ENCODE peak calls at places on chromosome 4, in seven cellular contexts. V is mesendoderm, T is H9, Z is H1, M is neuronal stem cell, F is mesenchymal stem cell, W is trophoblast cell. Y is an unnamed sample.

GRCh38 chr4:26219206-26219605 is 101.6 kb upstream of the RBPJ start:
- DNase-seq in T (no peak), W (peak; percentile 89), V (no peak), F (no peak), Z (no peak), M (no peak), Y (no peak)

GRCh38 chr4:112765317-112765989 is 128.5 kb downstream of the LARP7 start:
- DNase-seq in T (no peak), M (peak; percentile 32), W (peak; percentile 56), Z (no peak), V (peak; percentile 91), F (peak; percentile 49), Y (peak; percentile 18)

GRCh38 chr4:107838138-107838618 is 13.4 kb downstream of the SGMS2 start:
- DNase-seq in W (peak; percentile 29), V (no peak), M (no peak), F (no peak), Z (no peak), T (no peak), Y (peak; percentile 25)

GRCh38 chr4:127140306-127140705 is 492.5 kb upstream of the INTU start:
- DNase-seq in V (no peak), F (peak; percentile 55), W (no peak), Z (no peak), M (no peak), T (no peak), Y (peak; percentile 60)

GRCh38 chr4:81723927-81724587 is 252.3 kb upstream of the RASGEF1B start:
- DNase-seq in W (peak; percentile 24), Z (no peak), T (no peak), V (no peak), M (no peak), F (no peak), Y (no peak)

GRCh38 chr4:138835833-138836521 is 179.6 kb upstream of the NOCT start:
- DNase-seq in Z (no peak), W (peak; percentile 30), V (no peak), M (no peak), F (no peak), T (no peak), Y (peak; percentile 13)

GRCh38 chr4:12881945-12882589 is 602.1 kb downstream of the RAB28 start:
- DNase-seq in Z (no peak), V (no peak), T (no peak), W (no peak), F (no peak), M (no peak), Y (no peak)

GRCh38 chr4:174037049-174037448 is 246.4 kb downstream of the FBXO8 start:
- DNase-seq in Z (no peak), T (no peak), V (no peak), F (no peak), W (no peak), M (no peak), Y (no peak)

GRCh38 chr4:175440776-175441175 is 371.3 kb downstream of the GPM6A start:
- DNase-seq in T (no peak), M (no peak), W (peak; percentile 46), Z (no peak), V (no peak), F (no peak), Y (no peak)

GRCh38 chr4:6999172-7000086 is 43.7 kb upstream of the TADA2B start:
- DNase-seq in M (no peak), T (no peak), Z (no peak), F (no peak), V (peak; percentile 56), W (peak; percentile 67), Y (no peak)

GRCh38 chr4:31411606-31412005 is 691.4 kb downstream of the PCDH7 start:
- DNase-seq in M (no peak), V (no peak), T (no peak), F (no peak), Z (no peak), W (no peak), Y (no peak)

GRCh38 chr4:10526431-10527222 is 69.4 kb upstream of the ZNF518B start:
- DNase-seq in F (no peak), T (peak; percentile 40), W (no peak), V (peak; percentile 28), Z (no peak), M (no peak), Y (no peak)

GRCh38 chr4:164997324-164997723 is 19.9 kb upstream of the TRIM61 start:
- DNase-seq in W (peak; percentile 34), F (peak; percentile 3), Z (no peak), M (no peak), V (peak; percentile 8), T (no peak), Y (no peak)

GRCh38 chr4:125639182-125639621 is 324.4 kb downstream of the FAT4 start:
- DNase-seq in F (peak; percentile 6), V (peak; percentile 83), T (peak; percentile 89), M (peak; percentile 1), W (no peak), Z (peak; percentile 74), Y (peak; percentile 1)

DNA sequence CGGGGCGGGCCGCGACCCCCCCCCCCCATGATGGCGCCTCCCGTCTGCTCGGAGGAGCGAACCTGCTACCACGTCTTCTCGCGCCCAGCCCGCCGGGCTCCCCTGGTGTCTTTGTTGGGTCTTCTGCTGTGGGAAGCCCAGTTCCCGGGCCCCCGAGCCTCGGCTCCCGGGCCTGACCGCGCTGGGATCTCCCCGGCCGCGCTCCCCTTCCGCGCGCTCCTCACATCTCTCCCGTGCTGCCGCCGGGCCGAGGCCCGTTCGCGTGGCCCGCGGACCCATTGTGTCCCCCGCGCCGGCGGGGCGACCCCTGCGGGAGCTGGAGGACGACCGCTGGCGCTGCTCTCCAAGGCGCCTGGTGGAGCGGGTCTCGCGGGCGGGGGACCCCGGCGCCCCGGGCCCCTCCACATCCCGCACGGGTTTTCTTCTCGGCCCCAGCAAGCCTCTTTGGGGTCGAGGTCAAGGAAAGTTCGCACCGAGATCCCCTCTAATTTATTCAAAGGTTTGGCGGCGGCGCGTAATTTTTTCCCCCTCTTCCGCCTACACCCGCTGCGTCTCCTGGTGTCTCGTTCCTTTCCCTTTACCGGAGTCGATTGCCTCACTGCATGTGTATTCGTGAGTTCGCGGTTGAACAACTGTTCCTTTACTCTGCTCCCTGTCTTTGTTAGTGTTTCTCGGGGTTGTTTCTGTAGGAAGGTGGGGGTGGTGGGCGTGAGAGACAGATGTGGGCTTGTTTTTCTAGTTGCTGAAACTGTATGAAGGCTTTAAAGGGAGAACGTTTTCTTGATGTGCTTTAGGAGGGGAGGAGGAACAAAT is 762 bp downstream of the SMAD1 start:
- DNase-seq in F (peak; percentile 89), W (peak; percentile 54), Z (peak; percentile 70), T (peak; percentile 52), M (peak; percentile 46), V (peak; percentile 90), Y (peak; percentile 86)
- H2BK5ac ChIP-seq in F (peak overlapping the region; percentile 98), W (peak overlapping the region; percentile 85), Z (peak overlapping the region; percentile 49), T (no peak overlapping the region), M (peak overlapping the region; percentile 98), V (peak overlapping the region; percentile 62), Y (peak overlapping the region; percentile 73)

DNA sequence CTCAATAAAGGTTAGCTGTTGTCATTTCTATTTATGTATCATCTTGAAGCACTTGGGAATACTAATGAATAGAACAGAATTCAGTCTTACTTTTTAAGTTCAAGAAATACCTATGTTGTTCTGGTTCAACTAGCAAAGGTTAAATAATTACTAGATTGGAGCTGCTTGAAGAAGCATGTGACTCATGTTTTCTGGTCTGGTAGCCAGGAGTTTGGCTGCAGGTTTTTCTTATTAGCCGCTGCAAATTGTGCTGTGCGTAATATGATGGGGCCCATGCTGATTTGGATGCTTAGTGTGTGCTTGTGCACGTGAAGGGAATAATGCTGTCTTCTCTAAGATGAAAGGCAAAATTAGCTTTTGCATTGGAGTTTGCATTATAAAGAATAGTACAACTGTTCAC is 219.7 kb downstream of the SNCA start:
- DNase-seq in Z (no peak), W (no peak), F (no peak), T (no peak), V (no peak), M (no peak), Y (no peak)
- H2AK5ac ChIP-seq in Z (no peak overlapping the region), W (no peak overlapping the region), F (no peak overlapping the region), T (no peak overlapping the region), V (no peak overlapping the region), M (no peak overlapping the region), Y (no peak overlapping the region)

GRCh38 chr4:35175487-35175886 is 1068.8 kb downstream of the ARAP2 start:
- DNase-seq in T (no peak), M (no peak), W (no peak), F (no peak), Z (no peak), V (no peak), Y (no peak)

GRCh38 chr4:35175894-35176293 is 1068.4 kb downstream of the ARAP2 start:
- DNase-seq in V (no peak), Z (no peak), F (no peak), M (no peak), W (no peak), T (no peak), Y (no peak)
- H2BK5ac ChIP-seq in V (no peak overlapping the region), Z (no peak overlapping the region), F (no peak overlapping the region), M (no peak overlapping the region), W (no peak overlapping the region), T (no peak overlapping the region), Y (no peak overlapping the region)

GRCh38 chr4:46459308-46459707 is 69.4 kb upstream of the GABRA2 start:
- DNase-seq in W (no peak), F (no peak), V (no peak), M (no peak), T (no peak), Z (no peak), Y (no peak)
- H2AK5ac ChIP-seq in W (no peak overlapping the region), F (no peak overlapping the region), V (no peak overlapping the region), M (no peak overlapping the region), T (no peak overlapping the region), Z (no peak overlapping the region), Y (no peak overlapping the region)

Y was measured in IMR-90.